ENCODE peak calls at places on chromosomes 6 and 20, in ten cellular contexts. Y is HepG2; J is naive thymus-derived CD4-positive, alpha-beta T cell; T is fibroblast of lung; E is testis; S is cardiac muscle cell; U is esophagus muscularis mucosa; H is colonic mucosa; M is MG63; L is A673. V is an unnamed sample. For H3K36me3, the result is how much of the 10 kb centered on the place peaks cover.

GRCh38 chr6:44234101-44235090 is 11.0 kb downstream of the SLC29A1 start:
- DNase-seq in Y (peak), J (no peak), T (peak), E (peak), S (peak), U (peak), H (peak), M (peak), L (peak), V (peak)

GRCh38 chr6:31794866-31795615 is 511 bp downstream of the VARS1 start:
- DNase-seq in Y (no peak), J (no peak), T (peak), E (no peak), S (peak), U (no peak), H (no peak), M (no peak), L (peak), V (peak)

GRCh38 chr6:70375166-70375565 is 38.1 kb upstream of the FAM135A start:
- DNase-seq in Y (no peak), J (no peak), T (peak), E (no peak), S (no peak), U (no peak), H (no peak), M (peak), L (no peak), V (no peak)

GRCh38 chr20:24746351-24746685 is 202.8 kb upstream of the CST7 start:
- DNase-seq in Y (no peak), J (no peak), T (peak), E (no peak), S (no peak), U (no peak), H (peak), M (peak), L (peak), V (no peak)

GRCh38 chr6:152952045-152952444 is 30.8 kb downstream of the FBXO5 start:
- DNase-seq in Y (peak), J (no peak), T (peak), E (no peak), S (no peak), U (no peak), H (no peak), M (peak), L (no peak), V (no peak)

GRCh38 chr6:139436521-139437348 is 62.3 kb upstream of the CITED2 start:
- DNase-seq in Y (no peak), J (no peak), T (peak), E (no peak), S (peak), U (no peak), H (no peak), M (no peak), L (no peak), V (no peak)

GRCh38 chr20:51906694-51907093 is 104.4 kb upstream of the SALL4 start:
- DNase-seq in Y (peak), J (no peak), T (no peak), E (no peak), S (no peak), U (no peak), H (no peak), M (no peak), L (no peak), V (no peak)

GRCh38 chr6:19524787-19525186 is 312.4 kb upstream of the ID4 start:
- DNase-seq in Y (no peak), J (no peak), T (no peak), E (no peak), S (no peak), U (no peak), H (no peak), M (no peak), L (no peak), V (no peak)

GRCh38 chr6:133854633-133855598 is 34.0 kb upstream of the TCF21 start:
- DNase-seq in Y (peak), J (no peak), T (no peak), E (no peak), S (peak), U (no peak), H (no peak), M (no peak), L (no peak), V (no peak)

GRCh38 chr6:43722920-43723565 is 35.5 kb upstream of the MRPS18A start:
- DNase-seq in Y (no peak), J (no peak), T (no peak), E (no peak), S (no peak), U (no peak), H (no peak), M (no peak), L (no peak), V (no peak)

GRCh38 chr20:19835533-19836222 is 77.6 kb downstream of the RIN2 start:
- DNase-seq in Y (no peak), J (no peak), T (no peak), E (no peak), S (peak), U (no peak), H (no peak), M (no peak), L (no peak), V (no peak)

GRCh38 chr6:125818225-125818657 is 27.5 kb downstream of the NCOA7 start:
- DNase-seq in Y (no peak), J (no peak), T (no peak), E (no peak), S (no peak), U (no peak), H (no peak), M (no peak), L (no peak), V (no peak)

GRCh38 chr20:34452281-34452982 is 63.8 kb upstream of the DYNLRB1 start:
- DNase-seq in Y (no peak), J (no peak), T (no peak), E (no peak), S (no peak), U (no peak), H (no peak), M (no peak), L (no peak), V (no peak)

GRCh38 chr20:34445177-34446065 is 70.8 kb upstream of the DYNLRB1 start:
- DNase-seq in Y (no peak), J (no peak), T (no peak), E (no peak), S (no peak), U (no peak), H (no peak), M (no peak), L (no peak), V (no peak)

GRCh38 chr20:34448517-34448916 is 67.7 kb upstream of the DYNLRB1 start:
- DNase-seq in Y (no peak), J (no peak), T (no peak), E (no peak), S (no peak), U (no peak), H (no peak), M (no peak), L (no peak), V (no peak)

GRCh38 chr20:34449674-34450592 is 66.3 kb upstream of the DYNLRB1 start:
- DNase-seq in Y (no peak), J (no peak), T (no peak), E (no peak), S (no peak), U (no peak), H (no peak), M (no peak), L (no peak), V (no peak)
- H3K36me3 ChIP-seq in Y (half or more), J (under half), T (under half), E (under half), S (half or more), U (half or more), H (under half), M (half or more), L (half or more), V (under half)

DNA sequence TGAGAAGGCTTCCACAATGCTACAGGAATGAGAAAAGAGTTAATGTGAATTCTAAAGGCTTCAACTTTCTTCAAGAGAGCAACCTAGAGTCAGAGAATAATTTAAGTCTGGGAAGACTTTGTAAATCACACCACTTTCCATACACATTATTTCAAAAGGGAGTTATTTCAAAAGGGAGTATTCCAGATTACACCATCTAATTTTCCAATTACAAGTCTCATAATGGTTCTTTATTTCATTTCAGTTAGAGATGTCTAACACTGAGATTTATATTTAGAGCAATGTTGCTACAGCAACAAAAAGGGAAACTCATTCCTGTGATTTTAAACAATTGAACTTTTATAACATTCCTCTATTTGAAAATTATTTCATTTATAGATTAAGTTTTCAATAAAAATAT is 98.8 kb upstream of the DST start:
- DNase-seq in Y (no peak), J (no peak), T (no peak), E (no peak), S (no peak), U (no peak), H (no peak), M (no peak), L (no peak), V (no peak)
- H3K36me3 ChIP-seq in Y (under half), J (under half), T (under half), E (under half), S (under half), U (under half), H (under half), M (under half), L (under half), V (under half)

DNA sequence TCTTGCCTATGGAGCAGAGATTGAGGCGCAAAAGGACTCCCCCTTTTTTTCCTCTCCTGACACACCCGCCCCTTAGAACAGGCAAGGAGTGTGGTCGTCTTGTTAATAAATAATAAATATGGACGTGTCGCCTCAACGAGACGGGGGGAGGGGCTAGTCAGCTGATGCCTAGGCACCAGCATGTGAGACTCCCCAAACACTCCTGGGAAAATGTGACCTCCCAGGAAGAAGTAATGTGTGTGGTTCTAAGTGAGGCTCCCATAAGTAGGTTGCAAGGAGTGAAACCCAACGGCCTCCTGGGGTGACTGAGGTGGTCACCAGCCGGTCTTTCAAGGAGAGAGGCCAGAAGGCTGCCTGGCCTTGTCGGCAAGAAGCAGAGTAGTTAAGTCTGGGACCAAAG is 1.1 kb upstream of the FAXC start:
- DNase-seq in Y (no peak), J (no peak), T (no peak), E (no peak), S (no peak), U (no peak), H (peak), M (no peak), L (no peak), V (no peak)
- H3K36me3 ChIP-seq in Y (under half), J (under half), T (under half), E (under half), S (under half), U (under half), H (under half), M (under half), L (under half), V (under half)

GRCh38 chr20:58995461-58996225 is 11.4 kb downstream of the CTSZ start:
- DNase-seq in Y (peak), J (no peak), T (no peak), E (no peak), S (no peak), U (no peak), H (no peak), M (no peak), L (no peak), V (peak)
- H3K36me3 ChIP-seq in Y (under half), J (under half), T (under half), E (under half), S (under half), U (half or more), H (under half), M (half or more), L (half or more), V (under half)

GRCh38 chr6:53284901-53285300 is 63.8 kb downstream of the ELOVL5 start:
- DNase-seq in Y (no peak), J (no peak), T (no peak), E (no peak), S (no peak), U (no peak), H (no peak), M (no peak), L (no peak), V (no peak)

GRCh38 chr6:53282234-53282633 is 66.5 kb downstream of the ELOVL5 start:
- DNase-seq in Y (no peak), J (no peak), T (no peak), E (no peak), S (no peak), U (no peak), H (no peak), M (no peak), L (no peak), V (no peak)

GRCh38 chr6:53282741-53283140 is 66.0 kb downstream of the ELOVL5 start:
- DNase-seq in Y (no peak), J (no peak), T (no peak), E (no peak), S (no peak), U (no peak), H (no peak), M (no peak), L (no peak), V (no peak)

GRCh38 chr6:53290547-53291510 is 57.9 kb downstream of the ELOVL5 start:
- DNase-seq in Y (no peak), J (peak), T (no peak), E (no peak), S (no peak), U (no peak), H (no peak), M (no peak), L (no peak), V (no peak)

GRCh38 chr6:53287336-53288225 is 61.2 kb downstream of the ELOVL5 start:
- DNase-seq in Y (no peak), J (no peak), T (peak), E (peak), S (no peak), U (no peak), H (no peak), M (no peak), L (no peak), V (no peak)
- H3K36me3 ChIP-seq in Y (under half), J (under half), T (under half), E (under half), S (under half), U (under half), H (under half), M (under half), L (under half), V (under half)

GRCh38 chr20:41432620-41433602 is 66.3 kb upstream of the EMILIN3 start:
- DNase-seq in Y (no peak), J (no peak), T (no peak), E (no peak), S (no peak), U (no peak), H (no peak), M (no peak), L (no peak), V (no peak)

GRCh38 chr20:41440882-41441281 is 74.3 kb upstream of the EMILIN3 start:
- DNase-seq in Y (no peak), J (no peak), T (no peak), E (no peak), S (no peak), U (no peak), H (no peak), M (no peak), L (no peak), V (no peak)

GRCh38 chr20:41443667-41444066 is 77.0 kb upstream of the EMILIN3 start:
- DNase-seq in Y (no peak), J (no peak), T (no peak), E (no peak), S (no peak), U (no peak), H (no peak), M (no peak), L (no peak), V (no peak)

GRCh38 chr20:41436679-41437078 is 70.1 kb upstream of the EMILIN3 start:
- DNase-seq in Y (no peak), J (peak), T (peak), E (no peak), S (no peak), U (no peak), H (no peak), M (no peak), L (no peak), V (no peak)

DNA sequence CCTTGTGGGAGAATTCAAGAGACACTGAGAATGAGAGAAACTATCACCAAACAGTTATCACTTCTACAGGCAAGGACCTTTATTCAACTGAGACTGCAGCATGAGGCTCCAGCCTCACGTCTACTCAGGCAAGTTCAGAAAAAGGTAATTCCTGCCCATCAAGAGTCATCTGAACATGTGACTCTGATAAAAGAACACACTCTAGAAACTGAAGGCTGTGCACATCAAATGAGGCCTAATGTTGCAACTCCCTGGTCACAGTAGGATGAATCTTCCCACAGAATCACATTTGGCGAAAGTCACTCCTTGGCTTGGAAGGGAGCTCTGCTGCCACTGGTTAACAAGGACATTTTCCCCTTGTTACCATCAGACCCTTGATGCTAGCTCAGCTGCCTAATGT is 71.2 kb upstream of the EMILIN3 start:
- DNase-seq in Y (no peak), J (no peak), T (no peak), E (no peak), S (no peak), U (no peak), H (no peak), M (no peak), L (no peak), V (no peak)
- H3K36me3 ChIP-seq in Y (half or more), J (under half), T (under half), E (under half), S (half or more), U (under half), H (under half), M (under half), L (under half), V (under half)

DNA sequence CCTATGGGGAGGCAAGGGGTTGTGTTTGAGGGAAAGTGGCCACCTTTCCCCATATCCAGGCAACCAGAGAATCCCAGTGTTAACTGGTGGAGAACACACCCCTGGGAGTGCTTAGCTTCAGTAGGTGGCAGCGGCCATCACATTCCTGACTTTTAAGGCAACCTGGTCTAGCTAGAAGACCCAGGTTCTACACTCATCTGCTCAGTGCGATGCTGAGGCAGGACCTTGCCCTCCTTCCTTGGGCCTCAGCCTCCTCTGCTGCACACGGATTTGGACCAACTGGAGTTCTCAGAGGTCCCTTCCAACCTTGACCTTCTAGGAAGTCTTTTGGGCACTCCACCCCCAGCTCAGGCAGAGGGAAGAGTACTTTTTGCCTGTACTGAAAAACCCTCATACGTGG is 3.0 kb downstream of the CCND3 start:
- DNase-seq in Y (no peak), J (no peak), T (no peak), E (no peak), S (no peak), U (no peak), H (no peak), M (no peak), L (no peak), V (no peak)
- H3K36me3 ChIP-seq in Y (under half), J (under half), T (under half), E (under half), S (under half), U (under half), H (under half), M (under half), L (under half), V (under half)

GRCh38 chr6:42029062-42029685 is 21.1 kb upstream of the TAF8 start:
- DNase-seq in Y (no peak), J (no peak), T (no peak), E (no peak), S (no peak), U (no peak), H (no peak), M (no peak), L (no peak), V (peak)

GRCh38 chr6:42032366-42032765 is 18.0 kb upstream of the TAF8 start:
- DNase-seq in Y (no peak), J (no peak), T (no peak), E (no peak), S (no peak), U (no peak), H (no peak), M (no peak), L (no peak), V (no peak)

GRCh38 chr6:42029881-42030280 is 20.4 kb upstream of the TAF8 start:
- DNase-seq in Y (no peak), J (no peak), T (no peak), E (no peak), S (no peak), U (no peak), H (no peak), M (no peak), L (no peak), V (peak)

GRCh38 chr6:42028234-42029061 is 21.9 kb upstream of the TAF8 start:
- DNase-seq in Y (no peak), J (no peak), T (peak), E (peak), S (no peak), U (no peak), H (no peak), M (peak), L (no peak), V (no peak)

GRCh38 chr6:42030585-42031506 is 19.5 kb upstream of the TAF8 start:
- DNase-seq in Y (no peak), J (no peak), T (peak), E (peak), S (peak), U (no peak), H (no peak), M (no peak), L (no peak), V (no peak)
- H3K36me3 ChIP-seq in Y (under half), J (under half), T (under half), E (under half), S (under half), U (under half), H (under half), M (under half), L (under half), V (under half)

GRCh38 chr6:142760152-142760551 is 184.8 kb downstream of the HIVEP2 start:
- DNase-seq in Y (no peak), J (no peak), T (peak), E (no peak), S (no peak), U (no peak), H (no peak), M (peak), L (no peak), V (no peak)
- H3K36me3 ChIP-seq in Y (under half), J (under half), T (under half), E (under half), S (under half), U (under half), H (under half), M (under half), L (under half), V (under half)

DNA sequence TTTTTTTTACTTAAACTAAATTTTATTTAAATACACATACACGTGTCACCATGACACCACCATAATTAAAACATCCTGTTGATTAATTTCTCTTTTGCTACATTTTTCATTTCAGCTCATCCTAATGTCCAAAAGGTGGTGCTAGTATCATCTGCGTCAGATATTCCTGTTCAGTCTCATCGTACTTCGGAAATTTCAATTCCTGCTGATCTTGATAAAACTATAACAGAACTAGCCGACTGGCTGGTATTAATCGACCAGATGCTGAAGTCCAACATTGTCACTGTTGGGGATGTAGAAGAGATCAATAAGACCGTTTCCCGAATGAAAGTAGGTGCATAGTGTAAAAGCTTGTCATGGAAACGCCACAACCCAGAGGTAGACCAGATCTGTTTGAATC is 263.4 kb downstream of the UTRN start:
- DNase-seq in Y (no peak), J (no peak), T (no peak), E (no peak), S (no peak), U (no peak), H (no peak), M (no peak), L (peak), V (no peak)
- H3K36me3 ChIP-seq in Y (half or more), J (under half), T (under half), E (under half), S (under half), U (under half), H (under half), M (under half), L (under half), V (under half)